ENCODE peak calls at places on chromosomes 4 and X, in four cellular contexts. P is A549, G is K562, E is HepG2. M is an unnamed sample.

GRCh38 chr4:2413821-2414610 is 4.4 kb downstream of the ZFYVE28 start:
- DNase-seq in P (no peak), G (peak), E (no peak), M (peak)

GRCh38 chr4:72568959-72569718 is at the start of gene ADAMTS3:
- DNase-seq in P (peak), G (peak), E (no peak), M (peak)

GRCh38 chrX:54479471-54480122 is 16.4 kb downstream of the FGD1 start:
- DNase-seq in P (no peak), G (no peak), E (no peak), M (no peak)

GRCh38 chrX:115344885-115345653 is 55.6 kb downstream of the LUZP4 start:
- DNase-seq in P (peak), G (no peak), E (peak), M (peak)

GRCh38 chr4:21226637-21227538 is 526.6 kb downstream of the PACRGL start:
- DNase-seq in P (no peak), G (no peak), E (no peak), M (peak)

GRCh38 chr4:109826719-109827118 is 1.1 kb upstream of the RRH start:
- DNase-seq in P (no peak), G (peak), E (no peak), M (peak)

GRCh38 chr4:186699298-186699697 is 24.4 kb downstream of the FAT1 start:
- DNase-seq in P (no peak), G (no peak), E (peak), M (no peak)

GRCh38 chr4:187191676-187192075 is 468.0 kb upstream of the FAT1 start:
- DNase-seq in P (no peak), G (no peak), E (no peak), M (no peak)

GRCh38 chrX:10173331-10173900 is 16.6 kb downstream of the CLCN4 start:
- DNase-seq in P (no peak), G (peak), E (no peak), M (peak)

GRCh38 chrX:139287155-139287924 is 243.2 kb upstream of the F9 start:
- DNase-seq in P (no peak), G (no peak), E (peak), M (no peak)

GRCh38 chr4:109113511-109113910 is 188.9 kb downstream of the COL25A1 start:
- DNase-seq in P (no peak), G (no peak), E (no peak), M (no peak)

GRCh38 chr4:73777612-73778011 is 37.2 kb downstream of the CXCL8 start:
- DNase-seq in P (no peak), G (no peak), E (no peak), M (peak)

GRCh38 chr4:34720563-34720962 is 1523.8 kb downstream of the ARAP2 start:
- DNase-seq in P (peak), G (peak), E (peak), M (peak)

GRCh38 chrX:1448793-1449580 is 3.7 kb downstream of the ASMTL start:
- DNase-seq in P (no peak), G (no peak), E (no peak), M (no peak)

GRCh38 chr4:123939621-123940020 is 543.0 kb downstream of the SPRY1 start:
- DNase-seq in P (no peak), G (no peak), E (no peak), M (peak)

GRCh38 chr4:22345678-22346077 is 170.2 kb downstream of the ADGRA3 start:
- DNase-seq in P (no peak), G (no peak), E (no peak), M (no peak)

GRCh38 chr4:7394681-7395451 is 39.9 kb downstream of the PSAPL1 start:
- DNase-seq in P (peak), G (no peak), E (no peak), M (no peak)

GRCh38 chrX:48278958-48279357 is 23.8 kb downstream of the SSX1 start:
- DNase-seq in P (no peak), G (peak), E (peak), M (no peak)

GRCh38 chr4:69782651-69783310 is 22.4 kb upstream of the SULT1B1 start:
- DNase-seq in P (no peak), G (no peak), E (no peak), M (no peak)

GRCh38 chr4:48162162-48162561 is 28.1 kb upstream of the TXK start:
- DNase-seq in P (no peak), G (no peak), E (no peak), M (no peak)

GRCh38 chrX:153873282-153874090 is 12.5 kb downstream of the L1CAM start:
- DNase-seq in P (no peak), G (no peak), E (no peak), M (no peak)

GRCh38 chr4:137238456-137238855 is 293.8 kb downstream of the PCDH18 start:
- DNase-seq in P (no peak), G (no peak), E (no peak), M (no peak)

GRCh38 chrX:134868766-134869495 is 121.9 kb upstream of the SMIM10 start:
- DNase-seq in P (no peak), G (no peak), E (no peak), M (peak)

GRCh38 chrX:108159028-108159670 is 67.6 kb downstream of the ATG4A start:
- DNase-seq in P (no peak), G (no peak), E (no peak), M (no peak)

GRCh38 chrX:123340691-123341090 is 156.6 kb downstream of the GRIA3 start:
- DNase-seq in P (no peak), G (no peak), E (no peak), M (no peak)

GRCh38 chr4:174672276-174672675 is 150.0 kb upstream of the HPGD start:
- DNase-seq in P (no peak), G (no peak), E (no peak), M (no peak)

GRCh38 chrX:123432362-123433150 is 248.5 kb downstream of the GRIA3 start:
- DNase-seq in P (no peak), G (no peak), E (no peak), M (no peak)

DNA sequence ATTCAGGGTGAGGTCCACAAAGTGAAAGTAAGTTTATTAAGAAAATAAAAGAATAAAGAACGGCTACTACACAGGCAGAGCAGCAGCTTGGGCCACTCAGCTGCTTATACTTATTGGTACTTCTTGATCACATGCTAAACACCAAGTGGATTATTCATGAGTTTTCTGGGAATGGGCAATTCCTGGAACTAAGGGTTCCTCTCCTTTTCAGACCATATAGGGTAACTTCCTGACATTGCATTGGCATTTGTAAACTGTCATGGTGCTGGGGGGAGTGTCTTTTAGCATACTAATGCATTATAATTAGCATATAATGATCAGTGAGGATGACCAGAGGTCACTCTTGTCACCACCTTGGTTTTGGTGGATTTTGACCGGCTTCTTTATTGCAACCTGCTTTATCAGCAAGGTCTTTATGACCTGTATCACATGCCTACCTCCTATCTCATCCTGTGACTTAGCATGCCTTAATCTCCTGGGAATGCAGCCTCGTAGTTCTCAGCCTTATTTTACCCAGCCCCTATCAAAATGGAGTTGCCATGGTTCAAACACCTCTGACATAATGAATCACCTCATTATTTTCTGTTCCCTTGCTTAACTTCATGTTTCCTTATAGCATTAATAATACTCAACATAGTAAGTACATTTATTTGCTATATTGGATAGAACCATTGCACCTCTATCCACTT is 476.4 kb downstream of the DTHD1 start:
- DNase-seq in P (no peak), G (peak), E (no peak), M (no peak)
- TF ChIP-seq MYC in P (no peak), G (no peak), E (no peak), M (no peak)

GRCh38 chr4:101128473-101128872 is 218.9 kb downstream of the PPP3CA start:
- DNase-seq in P (no peak), G (no peak), E (no peak), M (no peak)
- TF ChIP-seq JUN in P (no peak), G (no peak), E (no peak), M (no peak)

DNA sequence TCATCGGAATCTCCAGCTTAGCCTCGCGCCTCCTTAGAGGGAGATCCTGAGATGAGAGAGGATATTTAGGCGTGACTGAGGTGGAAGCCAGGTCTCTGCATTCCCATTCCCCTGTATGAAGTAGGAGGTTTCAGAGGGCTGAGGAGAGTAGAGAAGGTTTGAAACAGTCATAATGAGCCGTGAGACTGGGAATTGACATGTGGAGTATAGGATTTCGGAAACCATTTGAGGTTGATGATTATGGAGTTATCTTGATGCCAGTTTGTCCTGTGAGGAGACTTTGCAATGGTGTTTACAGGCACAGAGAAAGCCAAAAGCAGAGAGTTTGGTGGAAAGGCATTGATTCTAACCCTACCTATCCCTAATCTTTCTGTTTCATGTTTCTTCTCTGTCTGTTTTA is 2.0 kb downstream of the CHST7 start:
- DNase-seq in P (no peak), G (no peak), E (no peak), M (peak)
- TF ChIP-seq MYC in P (no peak), G (no peak), E (no peak), M (no peak)

GRCh38 chr4:128635141-128635911 is 174.2 kb upstream of the JADE1 start:
- DNase-seq in P (peak), G (peak), E (peak), M (no peak)
- TF ChIP-seq JUN in P (peak), G (peak), E (no peak), M (no peak)